ENCODE peak calls at places on chromosomes 7 and 10, in nine cellular contexts. One of them, this sample, is unnamed. For H3K4me1, the result is how much of the 10 kb centered on the place peaks cover.

GRCh38 chr7:41711283-41712064 is 8.6 kb upstream of the INHBA start:
- DNase-seq in NT2/D1: no peak
- DNase-seq in left lung: no peak
- DNase-seq in PC-3: peak
- DNase-seq in H1: no peak
- DNase-seq in A549: no peak
- DNase-seq in PC-9: peak
- DNase-seq in CD8-positive, alpha-beta T cell: no peak
- DNase-seq in keratinocyte: no peak
- DNase-seq in this sample: peak

GRCh38 chr10:86684305-86684704 is 16.0 kb downstream of the LDB3 start:
- DNase-seq in keratinocyte: no peak
- DNase-seq in A549: no peak
- DNase-seq in CD8-positive, alpha-beta T cell: no peak
- DNase-seq in left lung: no peak
- DNase-seq in H1: no peak
- DNase-seq in PC-9: peak
- DNase-seq in PC-3: peak
- DNase-seq in NT2/D1: no peak
- DNase-seq in this sample: no peak

GRCh38 chr10:113221756-113222168 is 271.7 kb downstream of the TCF7L2 start:
- DNase-seq in NT2/D1: peak
- DNase-seq in keratinocyte: no peak
- DNase-seq in A549: no peak
- DNase-seq in left lung: no peak
- DNase-seq in CD8-positive, alpha-beta T cell: no peak
- DNase-seq in PC-9: no peak
- DNase-seq in PC-3: peak
- DNase-seq in H1: no peak
- DNase-seq in this sample: no peak

GRCh38 chr10:30535677-30536076 is 93.9 kb downstream of the LYZL2 start:
- DNase-seq in A549: no peak
- DNase-seq in left lung: no peak
- DNase-seq in PC-9: no peak
- DNase-seq in NT2/D1: no peak
- DNase-seq in CD8-positive, alpha-beta T cell: no peak
- DNase-seq in PC-3: no peak
- DNase-seq in keratinocyte: no peak
- DNase-seq in H1: no peak
- DNase-seq in this sample: no peak

GRCh38 chr10:119222531-119222930 is 15.2 kb downstream of the GRK5 start:
- DNase-seq in left lung: no peak
- DNase-seq in PC-9: no peak
- DNase-seq in H1: no peak
- DNase-seq in keratinocyte: no peak
- DNase-seq in A549: no peak
- DNase-seq in CD8-positive, alpha-beta T cell: no peak
- DNase-seq in PC-3: no peak
- DNase-seq in NT2/D1: no peak
- DNase-seq in this sample: no peak

GRCh38 chr7:20794676-20795075 is 8.0 kb upstream of the SP8 start:
- DNase-seq in H1: no peak
- DNase-seq in NT2/D1: no peak
- DNase-seq in A549: no peak
- DNase-seq in keratinocyte: no peak
- DNase-seq in PC-3: no peak
- DNase-seq in PC-9: no peak
- DNase-seq in left lung: no peak
- DNase-seq in CD8-positive, alpha-beta T cell: no peak
- DNase-seq in this sample: no peak

GRCh38 chr7:128890306-128891109 is 20.0 kb downstream of the KCP start:
- DNase-seq in keratinocyte: no peak
- DNase-seq in CD8-positive, alpha-beta T cell: no peak
- DNase-seq in NT2/D1: no peak
- DNase-seq in left lung: peak
- DNase-seq in PC-3: peak
- DNase-seq in A549: peak
- DNase-seq in PC-9: peak
- DNase-seq in H1: no peak
- DNase-seq in this sample: no peak

GRCh38 chr10:14579405-14579804 is 195.3 kb downstream of the FAM107B start:
- DNase-seq in NT2/D1: no peak
- DNase-seq in CD8-positive, alpha-beta T cell: no peak
- DNase-seq in H1: no peak
- DNase-seq in PC-9: no peak
- DNase-seq in left lung: no peak
- DNase-seq in PC-3: peak
- DNase-seq in A549: no peak
- DNase-seq in keratinocyte: no peak
- DNase-seq in this sample: no peak

GRCh38 chr10:132627736-132628512 is 90.3 kb downstream of the INPP5A start:
- DNase-seq in NT2/D1: no peak
- DNase-seq in H1: no peak
- DNase-seq in CD8-positive, alpha-beta T cell: no peak
- DNase-seq in keratinocyte: no peak
- DNase-seq in left lung: peak
- DNase-seq in PC-3: no peak
- DNase-seq in A549: no peak
- DNase-seq in PC-9: no peak
- DNase-seq in this sample: peak

GRCh38 chr10:3980660-3981059 is 195.7 kb upstream of the KLF6 start:
- DNase-seq in keratinocyte: no peak
- DNase-seq in PC-9: no peak
- DNase-seq in left lung: no peak
- DNase-seq in NT2/D1: no peak
- DNase-seq in CD8-positive, alpha-beta T cell: no peak
- DNase-seq in PC-3: no peak
- DNase-seq in A549: no peak
- DNase-seq in H1: no peak
- DNase-seq in this sample: no peak

GRCh38 chr7:152756126-152756525 is 3.4 kb upstream of the ACTR3B start:
- DNase-seq in keratinocyte: no peak
- DNase-seq in H1: no peak
- DNase-seq in NT2/D1: no peak
- DNase-seq in PC-9: no peak
- DNase-seq in CD8-positive, alpha-beta T cell: no peak
- DNase-seq in A549: no peak
- DNase-seq in left lung: no peak
- DNase-seq in PC-3: peak
- DNase-seq in this sample: no peak

GRCh38 chr7:108167460-108167859 is 37.3 kb upstream of the LAMB4 start:
- DNase-seq in PC-9: no peak
- DNase-seq in left lung: no peak
- DNase-seq in PC-3: no peak
- DNase-seq in A549: no peak
- DNase-seq in keratinocyte: no peak
- DNase-seq in H1: no peak
- DNase-seq in CD8-positive, alpha-beta T cell: no peak
- DNase-seq in NT2/D1: no peak
- DNase-seq in this sample: no peak

DNA sequence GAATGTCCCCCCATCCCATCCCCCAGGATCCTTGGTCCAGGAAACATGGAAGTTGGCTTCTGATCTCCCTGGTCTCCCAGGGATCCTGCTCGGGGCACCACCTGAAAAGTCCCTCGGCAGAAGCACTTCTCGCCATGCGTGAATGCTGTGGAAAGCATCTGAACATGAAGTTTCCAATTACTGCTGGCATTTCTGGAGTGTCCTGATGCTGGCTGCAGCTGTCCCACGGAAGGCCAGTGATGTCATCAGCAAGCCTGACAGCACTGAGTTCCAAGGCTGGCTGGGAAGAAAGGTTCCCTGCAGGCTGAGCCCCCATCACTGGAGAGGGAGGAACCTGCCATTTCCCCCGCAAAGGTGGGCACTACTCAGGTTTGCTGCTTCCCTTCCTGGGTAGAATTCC is 71.4 kb downstream of the KCNMA1 start:
- DNase-seq in PC-9: no peak
- DNase-seq in keratinocyte: no peak
- DNase-seq in NT2/D1: no peak
- DNase-seq in left lung: no peak
- DNase-seq in PC-3: no peak
- DNase-seq in A549: no peak
- DNase-seq in CD8-positive, alpha-beta T cell: no peak
- DNase-seq in H1: no peak
- DNase-seq in this sample: no peak
- H3K4me1 ChIP-seq in PC-9: under half
- H3K4me1 ChIP-seq in keratinocyte: under half
- H3K4me1 ChIP-seq in NT2/D1: under half
- H3K4me1 ChIP-seq in left lung: under half
- H3K4me1 ChIP-seq in PC-3: under half
- H3K4me1 ChIP-seq in A549: half or more
- H3K4me1 ChIP-seq in CD8-positive, alpha-beta T cell: under half
- H3K4me1 ChIP-seq in H1: under half
- H3K4me1 ChIP-seq in this sample: under half

GRCh38 chr10:101397140-101397539 is 43.2 kb downstream of the BTRC start:
- DNase-seq in CD8-positive, alpha-beta T cell: no peak
- DNase-seq in PC-3: no peak
- DNase-seq in left lung: no peak
- DNase-seq in keratinocyte: no peak
- DNase-seq in PC-9: no peak
- DNase-seq in A549: peak
- DNase-seq in H1: no peak
- DNase-seq in NT2/D1: no peak
- DNase-seq in this sample: no peak
- H3K4me1 ChIP-seq in CD8-positive, alpha-beta T cell: under half
- H3K4me1 ChIP-seq in PC-3: under half
- H3K4me1 ChIP-seq in left lung: under half
- H3K4me1 ChIP-seq in keratinocyte: under half
- H3K4me1 ChIP-seq in PC-9: under half
- H3K4me1 ChIP-seq in A549: under half
- H3K4me1 ChIP-seq in H1: under half
- H3K4me1 ChIP-seq in NT2/D1: under half
- H3K4me1 ChIP-seq in this sample: under half

GRCh38 chr7:28124413-28124812 is 56.2 kb downstream of the JAZF1 start:
- DNase-seq in PC-3: no peak
- DNase-seq in A549: no peak
- DNase-seq in keratinocyte: no peak
- DNase-seq in PC-9: no peak
- DNase-seq in left lung: no peak
- DNase-seq in NT2/D1: no peak
- DNase-seq in H1: no peak
- DNase-seq in CD8-positive, alpha-beta T cell: no peak
- DNase-seq in this sample: no peak

GRCh38 chr7:28128608-28129007 is 52.0 kb downstream of the JAZF1 start:
- DNase-seq in PC-9: no peak
- DNase-seq in left lung: no peak
- DNase-seq in CD8-positive, alpha-beta T cell: no peak
- DNase-seq in A549: no peak
- DNase-seq in PC-3: no peak
- DNase-seq in H1: no peak
- DNase-seq in NT2/D1: no peak
- DNase-seq in keratinocyte: no peak
- DNase-seq in this sample: no peak

GRCh38 chr7:28126047-28127041 is 54.3 kb downstream of the JAZF1 start:
- DNase-seq in PC-9: no peak
- DNase-seq in keratinocyte: no peak
- DNase-seq in H1: no peak
- DNase-seq in A549: no peak
- DNase-seq in CD8-positive, alpha-beta T cell: no peak
- DNase-seq in PC-3: no peak
- DNase-seq in NT2/D1: no peak
- DNase-seq in left lung: no peak
- DNase-seq in this sample: no peak

GRCh38 chr7:28123752-28124151 is 56.8 kb downstream of the JAZF1 start:
- DNase-seq in NT2/D1: no peak
- DNase-seq in keratinocyte: no peak
- DNase-seq in left lung: no peak
- DNase-seq in H1: no peak
- DNase-seq in A549: no peak
- DNase-seq in PC-9: no peak
- DNase-seq in PC-3: no peak
- DNase-seq in CD8-positive, alpha-beta T cell: no peak
- DNase-seq in this sample: no peak

GRCh38 chr7:28125381-28126046 is 55.1 kb downstream of the JAZF1 start:
- DNase-seq in H1: no peak
- DNase-seq in PC-9: no peak
- DNase-seq in A549: no peak
- DNase-seq in NT2/D1: peak
- DNase-seq in keratinocyte: no peak
- DNase-seq in CD8-positive, alpha-beta T cell: no peak
- DNase-seq in PC-3: no peak
- DNase-seq in left lung: no peak
- DNase-seq in this sample: no peak
- H3K4me1 ChIP-seq in H1: under half
- H3K4me1 ChIP-seq in PC-9: under half
- H3K4me1 ChIP-seq in A549: under half
- H3K4me1 ChIP-seq in NT2/D1: under half
- H3K4me1 ChIP-seq in keratinocyte: under half
- H3K4me1 ChIP-seq in CD8-positive, alpha-beta T cell: under half
- H3K4me1 ChIP-seq in PC-3: under half
- H3K4me1 ChIP-seq in left lung: under half
- H3K4me1 ChIP-seq in this sample: under half

GRCh38 chr7:102004831-102005230 is 187.4 kb downstream of the CUX1 start:
- DNase-seq in H1: no peak
- DNase-seq in A549: no peak
- DNase-seq in NT2/D1: no peak
- DNase-seq in CD8-positive, alpha-beta T cell: no peak
- DNase-seq in PC-3: no peak
- DNase-seq in left lung: no peak
- DNase-seq in PC-9: no peak
- DNase-seq in keratinocyte: no peak
- DNase-seq in this sample: no peak
- H3K4me1 ChIP-seq in H1: under half
- H3K4me1 ChIP-seq in A549: under half
- H3K4me1 ChIP-seq in NT2/D1: under half
- H3K4me1 ChIP-seq in CD8-positive, alpha-beta T cell: under half
- H3K4me1 ChIP-seq in PC-3: under half
- H3K4me1 ChIP-seq in left lung: under half
- H3K4me1 ChIP-seq in PC-9: under half
- H3K4me1 ChIP-seq in keratinocyte: under half
- H3K4me1 ChIP-seq in this sample: under half

GRCh38 chr7:28582226-28582625 is 169.9 kb downstream of the CREB5 start:
- DNase-seq in keratinocyte: no peak
- DNase-seq in PC-3: no peak
- DNase-seq in left lung: no peak
- DNase-seq in A549: no peak
- DNase-seq in H1: no peak
- DNase-seq in NT2/D1: no peak
- DNase-seq in CD8-positive, alpha-beta T cell: no peak
- DNase-seq in PC-9: no peak
- DNase-seq in this sample: no peak
- H3K4me1 ChIP-seq in keratinocyte: under half
- H3K4me1 ChIP-seq in PC-3: under half
- H3K4me1 ChIP-seq in left lung: under half
- H3K4me1 ChIP-seq in A549: under half
- H3K4me1 ChIP-seq in H1: under half
- H3K4me1 ChIP-seq in NT2/D1: under half
- H3K4me1 ChIP-seq in CD8-positive, alpha-beta T cell: under half
- H3K4me1 ChIP-seq in PC-9: under half
- H3K4me1 ChIP-seq in this sample: under half

GRCh38 chr10:73774637-73775036 is 7.2 kb upstream of the CHCHD1 start:
- DNase-seq in PC-9: no peak
- DNase-seq in NT2/D1: no peak
- DNase-seq in CD8-positive, alpha-beta T cell: no peak
- DNase-seq in left lung: no peak
- DNase-seq in A549: no peak
- DNase-seq in H1: no peak
- DNase-seq in keratinocyte: no peak
- DNase-seq in PC-3: peak
- DNase-seq in this sample: no peak
- H3K4me1 ChIP-seq in PC-9: under half
- H3K4me1 ChIP-seq in NT2/D1: under half
- H3K4me1 ChIP-seq in CD8-positive, alpha-beta T cell: under half
- H3K4me1 ChIP-seq in left lung: half or more
- H3K4me1 ChIP-seq in A549: under half
- H3K4me1 ChIP-seq in H1: under half
- H3K4me1 ChIP-seq in keratinocyte: under half
- H3K4me1 ChIP-seq in PC-3: under half
- H3K4me1 ChIP-seq in this sample: under half

This sample was measured in lower lobe of right lung.